ENCODE peak calls at places on chromosomes 3 and 15, in seven cellular contexts. One of them, this sample, is unnamed.

GRCh38 chr3:11037241-11037873 is 44.8 kb downstream of the SLC6A1 start:
- DNase-seq in left colon: no peak
- DNase-seq in activated naive CD4-positive, alpha-beta T cell: no peak
- DNase-seq in CD4-positive, CD25-positive, alpha-beta regulatory T cell: no peak
- DNase-seq in posterior cingulate gyrus: peak
- DNase-seq in stimulated activated CD4-positive, alpha-beta T cell treated with anti-CD3 and anti-CD28 coated beads, Interleukin-12 subunit alpha, Interleukin-12 subunit beta, amount 100 ng/mL, for 4 hours: no peak
- DNase-seq in T follicular helper cell: no peak
- DNase-seq in this sample: no peak

GRCh38 chr3:120682095-120682681 is at the start of gene HGD:
- DNase-seq in stimulated activated CD4-positive, alpha-beta T cell treated with anti-CD3 and anti-CD28 coated beads, Interleukin-12 subunit alpha, Interleukin-12 subunit beta, amount 100 ng/mL, for 4 hours: no peak
- DNase-seq in left colon: peak
- DNase-seq in posterior cingulate gyrus: no peak
- DNase-seq in T follicular helper cell: no peak
- DNase-seq in CD4-positive, CD25-positive, alpha-beta regulatory T cell: no peak
- DNase-seq in activated naive CD4-positive, alpha-beta T cell: no peak
- DNase-seq in this sample: no peak

GRCh38 chr3:16040991-16041390 is 133.5 kb upstream of the GALNT15 start:
- DNase-seq in CD4-positive, CD25-positive, alpha-beta regulatory T cell: no peak
- DNase-seq in stimulated activated CD4-positive, alpha-beta T cell treated with anti-CD3 and anti-CD28 coated beads, Interleukin-12 subunit alpha, Interleukin-12 subunit beta, amount 100 ng/mL, for 4 hours: no peak
- DNase-seq in activated naive CD4-positive, alpha-beta T cell: no peak
- DNase-seq in left colon: no peak
- DNase-seq in T follicular helper cell: no peak
- DNase-seq in posterior cingulate gyrus: no peak
- DNase-seq in this sample: no peak

GRCh38 chr3:177333535-177334495 is 136.5 kb upstream of the TBL1XR1 start:
- DNase-seq in posterior cingulate gyrus: no peak
- DNase-seq in stimulated activated CD4-positive, alpha-beta T cell treated with anti-CD3 and anti-CD28 coated beads, Interleukin-12 subunit alpha, Interleukin-12 subunit beta, amount 100 ng/mL, for 4 hours: no peak
- DNase-seq in left colon: no peak
- DNase-seq in activated naive CD4-positive, alpha-beta T cell: no peak
- DNase-seq in T follicular helper cell: no peak
- DNase-seq in CD4-positive, CD25-positive, alpha-beta regulatory T cell: no peak
- DNase-seq in this sample: no peak

GRCh38 chr3:39143051-39143885 is 10.1 kb downstream of the CSRNP1 start:
- DNase-seq in left colon: no peak
- DNase-seq in posterior cingulate gyrus: no peak
- DNase-seq in stimulated activated CD4-positive, alpha-beta T cell treated with anti-CD3 and anti-CD28 coated beads, Interleukin-12 subunit alpha, Interleukin-12 subunit beta, amount 100 ng/mL, for 4 hours: no peak
- DNase-seq in activated naive CD4-positive, alpha-beta T cell: no peak
- DNase-seq in CD4-positive, CD25-positive, alpha-beta regulatory T cell: no peak
- DNase-seq in T follicular helper cell: no peak
- DNase-seq in this sample: no peak

GRCh38 chr3:129313983-129314756 is 35.5 kb downstream of the HMCES start:
- DNase-seq in left colon: no peak
- DNase-seq in posterior cingulate gyrus: no peak
- DNase-seq in activated naive CD4-positive, alpha-beta T cell: no peak
- DNase-seq in stimulated activated CD4-positive, alpha-beta T cell treated with anti-CD3 and anti-CD28 coated beads, Interleukin-12 subunit alpha, Interleukin-12 subunit beta, amount 100 ng/mL, for 4 hours: no peak
- DNase-seq in CD4-positive, CD25-positive, alpha-beta regulatory T cell: no peak
- DNase-seq in T follicular helper cell: no peak
- DNase-seq in this sample: no peak

GRCh38 chr3:81651139-81651538 is 110.3 kb downstream of the GBE1 start:
- DNase-seq in left colon: no peak
- DNase-seq in posterior cingulate gyrus: no peak
- DNase-seq in stimulated activated CD4-positive, alpha-beta T cell treated with anti-CD3 and anti-CD28 coated beads, Interleukin-12 subunit alpha, Interleukin-12 subunit beta, amount 100 ng/mL, for 4 hours: no peak
- DNase-seq in CD4-positive, CD25-positive, alpha-beta regulatory T cell: no peak
- DNase-seq in T follicular helper cell: no peak
- DNase-seq in activated naive CD4-positive, alpha-beta T cell: no peak
- DNase-seq in this sample: no peak

GRCh38 chr15:59828871-59829270 is 139.8 kb upstream of the BNIP2 start:
- DNase-seq in left colon: no peak
- DNase-seq in stimulated activated CD4-positive, alpha-beta T cell treated with anti-CD3 and anti-CD28 coated beads, Interleukin-12 subunit alpha, Interleukin-12 subunit beta, amount 100 ng/mL, for 4 hours: no peak
- DNase-seq in T follicular helper cell: no peak
- DNase-seq in CD4-positive, CD25-positive, alpha-beta regulatory T cell: no peak
- DNase-seq in posterior cingulate gyrus: no peak
- DNase-seq in activated naive CD4-positive, alpha-beta T cell: no peak
- DNase-seq in this sample: no peak

GRCh38 chr3:72582963-72583362 is 265.3 kb downstream of the SHQ1 start:
- DNase-seq in CD4-positive, CD25-positive, alpha-beta regulatory T cell: no peak
- DNase-seq in T follicular helper cell: no peak
- DNase-seq in left colon: no peak
- DNase-seq in posterior cingulate gyrus: no peak
- DNase-seq in stimulated activated CD4-positive, alpha-beta T cell treated with anti-CD3 and anti-CD28 coated beads, Interleukin-12 subunit alpha, Interleukin-12 subunit beta, amount 100 ng/mL, for 4 hours: no peak
- DNase-seq in activated naive CD4-positive, alpha-beta T cell: no peak
- DNase-seq in this sample: no peak

GRCh38 chr15:73380661-73381060 is 11.9 kb upstream of the HCN4 start:
- DNase-seq in stimulated activated CD4-positive, alpha-beta T cell treated with anti-CD3 and anti-CD28 coated beads, Interleukin-12 subunit alpha, Interleukin-12 subunit beta, amount 100 ng/mL, for 4 hours: no peak
- DNase-seq in activated naive CD4-positive, alpha-beta T cell: no peak
- DNase-seq in posterior cingulate gyrus: no peak
- DNase-seq in T follicular helper cell: no peak
- DNase-seq in CD4-positive, CD25-positive, alpha-beta regulatory T cell: no peak
- DNase-seq in left colon: no peak
- DNase-seq in this sample: no peak

This sample was measured in central memory CD8-positive, alpha-beta T cell.